ENCODE peak calls at places on chromosome 19, in six cellular contexts. P, Q, D, Z, K and W are unnamed samples.

GRCh38 chr19:17001603-17002183 is 24.9 kb downstream of the CPAMD8 start:
- DNase-seq in P (peak), Q (no peak), D (no peak), Z (peak), K (no peak), W (no peak)

GRCh38 chr19:46990998-46991676 is 28.5 kb upstream of the NPAS1 start:
- DNase-seq in P (peak), Q (peak), D (peak), Z (peak), K (peak), W (peak)

GRCh38 chr19:41083516-41083915 is 4.7 kb upstream of the CYP2A13 start:
- DNase-seq in P (no peak), Q (no peak), D (peak), Z (no peak), K (no peak), W (no peak)

GRCh38 chr19:741506-742131 is 9.3 kb upstream of the MISP start:
- DNase-seq in P (no peak), Q (no peak), D (peak), Z (peak), K (no peak), W (no peak)

GRCh38 chr19:58118979-58119733 is 21.1 kb upstream of the ZSCAN18 start:
- DNase-seq in P (no peak), Q (no peak), D (no peak), Z (no peak), K (no peak), W (no peak)

GRCh38 chr19:58054792-58055482 is 4.1 kb upstream of the ZNF135 start:
- DNase-seq in P (peak), Q (peak), D (no peak), Z (peak), K (no peak), W (no peak)

GRCh38 chr19:30692517-30692870 is 320.3 kb downstream of the ZNF536 start:
- DNase-seq in P (no peak), Q (no peak), D (no peak), Z (no peak), K (no peak), W (no peak)

GRCh38 chr19:9159891-9160290 is 18.9 kb upstream of the OR7D2 start:
- DNase-seq in P (no peak), Q (no peak), D (no peak), Z (no peak), K (no peak), W (no peak)

GRCh38 chr19:42246143-42246868 is 3.9 kb upstream of the GSK3A start:
- DNase-seq in P (peak), Q (peak), D (peak), Z (peak), K (peak), W (no peak)

GRCh38 chr19:35298561-35298972 is 6.6 kb downstream of the MAG start:
- DNase-seq in P (no peak), Q (no peak), D (no peak), Z (no peak), K (no peak), W (no peak)

GRCh38 chr19:9178901-9179300 is at the start of gene OR7D2:
- DNase-seq in P (no peak), Q (peak), D (peak), Z (no peak), K (no peak), W (no peak)

GRCh38 chr19:14556662-14557188 is 15.1 kb downstream of the NDUFB7 start:
- DNase-seq in P (peak), Q (peak), D (peak), Z (peak), K (peak), W (peak)

GRCh38 chr19:13846533-13847032 is 30.4 kb upstream of the NANOS3 start:
- DNase-seq in P (peak), Q (peak), D (peak), Z (peak), K (peak), W (no peak)

GRCh38 chr19:51020988-51021651 is 1.6 kb upstream of the KLK10 start:
- DNase-seq in P (no peak), Q (peak), D (peak), Z (peak), K (peak), W (peak)

GRCh38 chr19:30864460-30865215 is 484.6 kb downstream of the TSHZ3 start:
- DNase-seq in P (no peak), Q (no peak), D (no peak), Z (no peak), K (no peak), W (no peak)

GRCh38 chr19:29497241-29497640 is 28.6 kb upstream of the VSTM2B start:
- DNase-seq in P (no peak), Q (no peak), D (no peak), Z (no peak), K (no peak), W (no peak)

GRCh38 chr19:36916991-36917390 is 859 bp downstream of the ZNF568 start:
- DNase-seq in P (no peak), Q (peak), D (no peak), Z (peak), K (no peak), W (peak)

GRCh38 chr19:7386769-7387168 is 38.0 kb downstream of the ARHGEF18 start:
- DNase-seq in P (no peak), Q (no peak), D (no peak), Z (no peak), K (no peak), W (no peak)
- H3K4me3 ChIP-seq in P (no peak), Q (no peak), D (no peak), Z (no peak), K (no peak), W (no peak)

GRCh38 chr19:2173841-2174577 is 10.3 kb downstream of the DOT1L start:
- DNase-seq in P (no peak), Q (no peak), D (no peak), Z (no peak), K (no peak), W (no peak)
- H3K27ac ChIP-seq in P (no peak), Q (no peak), D (no peak), Z (no peak), K (no peak), W (no peak)

GRCh38 chr19:10230155-10230903 is 802 bp downstream of the S1PR2 start:
- DNase-seq in P (peak), Q (peak), D (peak), Z (peak), K (peak), W (peak)

GRCh38 chr19:10227215-10227971 is 3.7 kb downstream of the S1PR2 start:
- DNase-seq in P (no peak), Q (no peak), D (no peak), Z (peak), K (no peak), W (no peak)

GRCh38 chr19:10230904-10231623 is at the start of gene S1PR2:
- DNase-seq in P (peak), Q (peak), D (peak), Z (peak), K (peak), W (peak)

GRCh38 chr19:10228393-10228792 is 2.7 kb downstream of the S1PR2 start:
- DNase-seq in P (no peak), Q (no peak), D (no peak), Z (no peak), K (no peak), W (no peak)

DNA sequence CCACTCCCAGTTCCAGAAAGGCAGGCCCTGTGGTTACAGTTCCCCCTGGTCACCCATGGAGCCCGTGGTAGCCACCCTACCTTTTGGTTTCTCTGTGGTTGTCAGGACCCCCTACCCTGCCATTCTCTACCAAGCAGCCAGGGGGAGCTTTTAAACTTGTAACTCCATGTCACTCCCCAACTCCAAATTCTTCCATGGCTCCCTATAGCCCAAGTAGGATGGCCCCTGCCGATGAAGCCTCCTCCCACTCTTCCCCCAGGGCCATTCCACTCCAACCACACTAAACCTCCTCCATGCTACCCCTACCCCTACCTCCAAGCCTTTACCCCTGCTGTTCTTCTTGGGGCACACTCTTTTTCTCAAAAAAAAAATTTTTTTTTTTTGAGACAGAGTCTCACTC is 2.2 kb downstream of the S1PR2 start:
- DNase-seq in P (no peak), Q (peak), D (peak), Z (peak), K (peak), W (no peak)
- H4K8ac ChIP-seq in P (no peak), Q (peak), D (no peak), Z (no peak), K (no peak), W (no peak)

GRCh38 chr19:48837586-48838191 is 1.4 kb upstream of the HSD17B14 start:
- DNase-seq in P (peak), Q (no peak), D (no peak), Z (no peak), K (no peak), W (peak)
- H3K4me3 ChIP-seq in P (peak), Q (no peak), D (peak), Z (peak), K (no peak), W (peak)

GRCh38 chr19:2769218-2769617 is 13.9 kb downstream of the SGTA start:
- DNase-seq in P (no peak), Q (no peak), D (no peak), Z (no peak), K (no peak), W (no peak)
- H3K27ac ChIP-seq in P (no peak), Q (no peak), D (no peak), Z (no peak), K (no peak), W (no peak)

GRCh38 chr19:39432677-39433025 is 3.1 kb downstream of the RPS16 start:
- DNase-seq in P (no peak), Q (no peak), D (no peak), Z (no peak), K (no peak), W (no peak)

GRCh38 chr19:39433480-39434079 is 2.2 kb downstream of the RPS16 start:
- DNase-seq in P (no peak), Q (no peak), D (no peak), Z (no peak), K (no peak), W (no peak)

GRCh38 chr19:39428309-39429112 is 7.2 kb downstream of the RPS16 start:
- DNase-seq in P (peak), Q (peak), D (peak), Z (peak), K (peak), W (peak)

GRCh38 chr19:39427707-39428106 is 8.0 kb downstream of the RPS16 start:
- DNase-seq in P (peak), Q (no peak), D (no peak), Z (no peak), K (peak), W (no peak)

GRCh38 chr19:39430675-39431593 is 4.8 kb downstream of the RPS16 start:
- DNase-seq in P (peak), Q (peak), D (peak), Z (peak), K (peak), W (no peak)
- H4K8ac ChIP-seq in P (peak), Q (peak), D (no peak), Z (no peak), K (peak), W (no peak)

GRCh38 chr19:20250627-20251026 is 83.6 kb downstream of the ZNF486 start:
- DNase-seq in P (no peak), Q (no peak), D (no peak), Z (no peak), K (no peak), W (no peak)
- H3K4me3 ChIP-seq in P (no peak), Q (no peak), D (no peak), Z (no peak), K (no peak), W (no peak)